ENCODE peak calls at places on chromosomes 13 and 19, in ten cellular contexts. U is mammary epithelial cell; X is GM23248; N is heart left ventricle; K is transverse colon; W is body of pancreas; L is fibroblast of lung; E is cardiac muscle cell; H is A549; P is CD8-positive, alpha-beta memory T cell. I is an unnamed sample. For H3K9me3, the result is how much of the 10 kb centered on the place peaks cover.

GRCh38 chr13:77386880-77387606 is 60.1 kb upstream of the MYCBP2 start:
- DNase-seq in X (peak), U (no peak), H (peak), K (no peak), P (no peak), E (peak), N (no peak), W (no peak), L (peak), I (no peak)

GRCh38 chr13:51451467-51452390 is 1.1 kb downstream of the INTS6 start:
- DNase-seq in U (peak), H (peak), X (peak), L (peak), P (peak), K (peak), E (peak), W (peak), N (peak), I (peak)

GRCh38 chr13:48675247-48675646 is 21.5 kb downstream of the CYSLTR2 start:
- DNase-seq in H (no peak), E (no peak), N (no peak), L (no peak), K (no peak), W (no peak), X (no peak), U (no peak), P (no peak), I (no peak)

GRCh38 chr19:19534556-19535265 is 3.4 kb upstream of the CILP2 start:
- DNase-seq in E (no peak), L (no peak), X (no peak), H (no peak), W (no peak), P (no peak), K (no peak), N (no peak), U (no peak), I (no peak)

GRCh38 chr13:67086260-67086659 is 143.9 kb downstream of the PCDH9 start:
- DNase-seq in U (no peak), W (no peak), N (no peak), H (peak), E (no peak), K (no peak), L (no peak), X (no peak), P (no peak), I (no peak)

GRCh38 chr13:24261566-24261965 is 47.8 kb upstream of the C1QTNF9 start:
- DNase-seq in X (no peak), P (peak), N (no peak), L (no peak), K (no peak), W (no peak), H (no peak), U (no peak), E (no peak), I (peak)

GRCh38 chr13:47632311-47632710 is 368.8 kb downstream of the SUCLA2 start:
- DNase-seq in L (no peak), X (no peak), P (no peak), E (no peak), W (no peak), U (no peak), K (no peak), N (no peak), H (no peak), I (no peak)

GRCh38 chr13:100541882-100542545 is 46.6 kb downstream of the GGACT start:
- DNase-seq in X (no peak), L (no peak), W (no peak), P (no peak), U (peak), H (no peak), K (no peak), N (no peak), E (no peak), I (no peak)

GRCh38 chr19:20660473-20660872 is 898 bp downstream of the ZNF626 start:
- DNase-seq in P (no peak), H (no peak), K (no peak), X (no peak), N (no peak), W (no peak), U (peak), L (peak), E (peak), I (no peak)

GRCh38 chr19:56966225-56966696 is 125.7 kb upstream of the PEG3 start:
- DNase-seq in H (no peak), K (no peak), P (no peak), W (no peak), E (no peak), N (no peak), L (no peak), U (no peak), X (no peak), I (no peak)

GRCh38 chr19:35208121-35208520 is 20.4 kb downstream of the FAM187B start:
- DNase-seq in N (no peak), U (no peak), E (no peak), X (no peak), H (no peak), K (no peak), L (no peak), P (no peak), W (no peak), I (no peak)

GRCh38 chr13:24899601-24900000 is 135.6 kb downstream of the RNF17 start:
- DNase-seq in P (no peak), H (no peak), N (no peak), L (no peak), E (no peak), W (no peak), X (no peak), K (no peak), U (no peak), I (no peak)

GRCh38 chr19:31316201-31316951 is 32.9 kb downstream of the TSHZ3 start:
- DNase-seq in K (peak), P (no peak), N (no peak), E (peak), L (peak), W (peak), U (no peak), X (peak), H (no peak), I (no peak)

GRCh38 chr19:664913-665443 is 2.0 kb upstream of the RNF126 start:
- DNase-seq in W (peak), E (peak), H (peak), U (peak), K (peak), P (peak), L (peak), N (peak), X (peak), I (peak)

GRCh38 chr19:35436477-35437141 is 11.4 kb upstream of the FFAR2 start:
- DNase-seq in N (no peak), U (peak), K (peak), E (peak), H (peak), X (peak), L (peak), P (no peak), W (peak), I (peak)

GRCh38 chr19:1384478-1385110 is 887 bp downstream of the NDUFS7 start:
- DNase-seq in U (no peak), H (no peak), W (no peak), K (no peak), L (no peak), E (no peak), X (peak), P (no peak), N (no peak), I (no peak)

GRCh38 chr19:17553256-17553655 is 2.2 kb upstream of the COLGALT1 start:
- DNase-seq in P (no peak), H (no peak), E (peak), W (peak), K (peak), X (peak), U (peak), L (peak), N (peak), I (no peak)

GRCh38 chr19:15251749-15252397 is 19.6 kb upstream of the EPHX3 start:
- DNase-seq in X (peak), P (no peak), W (peak), K (peak), N (peak), L (peak), U (peak), H (peak), E (peak), I (no peak)

GRCh38 chr13:38814331-38814730 is 127.5 kb downstream of the FREM2 start:
- DNase-seq in W (peak), N (no peak), K (peak), U (peak), E (no peak), P (no peak), L (no peak), H (no peak), X (no peak), I (no peak)

GRCh38 chr19:9370747-9371619 is 8.2 kb downstream of the ZNF177 start:
- DNase-seq in E (no peak), H (no peak), L (no peak), N (no peak), U (no peak), P (no peak), K (no peak), X (no peak), W (no peak), I (no peak)
- H3K9me3 ChIP-seq in E (under half), H (under half), L (under half), N (half or more), U (under half), P (under half), K (half or more), X (under half), W (half or more), I (under half)

DNA sequence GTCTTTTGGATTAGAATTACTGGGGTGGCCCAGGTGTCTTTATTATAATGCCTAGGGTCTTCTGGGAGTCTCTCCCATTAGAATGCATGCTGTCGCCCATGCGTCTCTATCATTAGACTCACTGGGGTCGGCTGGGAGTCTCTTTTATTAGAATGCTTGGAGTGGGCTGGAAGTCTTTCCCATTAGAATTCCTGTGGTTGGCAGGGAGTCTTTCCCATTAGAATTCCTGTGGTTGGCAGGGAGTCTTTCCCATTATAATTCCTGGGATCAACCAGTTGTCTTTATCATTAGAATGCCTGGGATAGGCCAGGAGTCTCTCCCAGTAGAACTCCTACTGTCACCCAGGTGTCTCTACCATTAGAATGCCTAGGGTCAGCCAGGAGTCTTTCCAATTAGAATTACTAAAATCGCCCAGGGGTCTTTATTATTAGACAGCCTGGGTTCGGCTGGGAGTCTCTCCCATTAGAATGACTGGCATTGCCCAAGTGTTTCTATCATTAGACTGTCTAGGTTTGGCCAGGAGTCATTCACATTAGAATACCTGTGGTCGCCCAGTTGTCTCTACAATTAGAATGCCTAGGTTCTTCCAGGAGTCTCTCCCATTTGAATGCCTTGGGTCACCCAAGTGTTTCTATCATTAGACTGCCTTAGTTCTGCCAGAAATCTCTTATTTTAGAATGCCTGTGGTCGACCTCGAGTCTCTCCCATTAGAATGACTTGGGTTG is 1558.5 kb downstream of the UQCRFS1 start:
- DNase-seq in X (no peak), N (no peak), P (no peak), W (no peak), L (no peak), H (no peak), E (no peak), K (no peak), U (no peak), I (no peak)
- H3K9me3 ChIP-seq in X (under half), N (under half), P (under half), W (under half), L (under half), H (under half), E (under half), K (under half), U (under half), I (under half)

GRCh38 chr19:27872370-27872769 is 1340.6 kb downstream of the UQCRFS1 start:
- DNase-seq in N (no peak), W (no peak), P (no peak), L (no peak), X (no peak), H (no peak), K (no peak), E (no peak), U (no peak), I (no peak)

GRCh38 chr19:27881213-27881612 is 1331.7 kb downstream of the UQCRFS1 start:
- DNase-seq in H (no peak), U (no peak), N (no peak), W (no peak), X (no peak), E (no peak), P (no peak), L (no peak), K (no peak), I (no peak)

DNA sequence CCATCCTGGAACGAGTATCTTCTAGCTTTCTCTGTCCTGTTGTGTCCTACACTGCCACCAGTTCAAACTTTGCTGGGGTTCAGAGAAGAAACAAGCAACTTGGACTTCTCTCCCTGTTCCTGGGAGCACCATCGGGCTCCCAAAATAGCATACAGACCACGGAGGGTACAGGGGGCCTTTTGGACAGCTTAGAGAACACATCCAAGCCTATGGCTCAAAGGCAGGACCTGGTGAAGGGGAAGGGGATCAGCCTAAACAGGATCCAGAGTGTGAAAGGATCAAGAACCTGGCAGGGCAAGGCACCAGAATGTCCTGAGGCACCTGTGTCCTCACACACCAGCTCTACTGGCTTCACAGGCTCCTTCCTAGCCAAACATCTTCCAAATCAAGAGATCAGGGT is 1336.5 kb downstream of the UQCRFS1 start:
- DNase-seq in W (no peak), L (no peak), E (no peak), K (no peak), N (no peak), P (no peak), H (no peak), X (no peak), U (no peak), I (no peak)
- H3K9me3 ChIP-seq in W (under half), L (under half), E (under half), K (under half), N (under half), P (under half), H (under half), X (under half), U (under half), I (under half)

DNA sequence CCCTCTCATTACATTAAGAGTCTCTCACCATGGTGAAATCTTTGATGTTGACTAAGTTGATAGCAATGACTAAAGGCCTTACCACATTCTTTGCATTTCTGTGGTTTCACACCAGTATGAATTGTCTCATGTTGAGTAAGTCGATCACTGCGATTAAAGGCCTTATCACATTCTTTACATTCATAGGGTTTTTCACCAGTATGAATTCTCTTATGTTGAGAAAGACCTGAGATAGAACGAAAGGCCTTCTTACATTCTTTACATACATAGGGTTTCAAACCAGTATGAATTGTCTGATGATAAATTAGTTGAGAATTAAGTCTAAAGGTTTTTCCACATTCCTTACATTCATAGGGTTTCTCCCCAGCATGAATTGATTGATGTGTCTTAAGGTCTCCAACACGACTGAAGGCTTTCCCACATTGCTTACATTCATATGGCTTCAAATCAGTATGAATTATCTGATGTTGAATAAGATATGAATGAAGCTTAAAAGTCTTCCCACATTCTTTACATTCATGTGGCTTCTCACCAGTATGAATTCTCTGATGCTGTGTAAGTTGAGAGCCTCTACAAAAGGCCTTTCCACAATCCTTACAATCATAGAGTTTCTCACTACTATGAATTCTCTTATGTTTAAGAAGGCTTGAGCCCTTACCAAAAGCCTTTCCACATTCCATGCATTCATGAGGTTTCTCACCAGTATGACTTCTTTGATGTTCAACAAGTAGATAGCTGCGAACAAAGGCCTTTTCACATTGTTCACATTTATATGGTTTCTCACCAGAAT is 45.6 kb downstream of the ZNF283 start:
- DNase-seq in N (no peak), P (no peak), U (peak), W (no peak), H (peak), L (peak), X (no peak), E (peak), K (no peak), I (no peak)
- H3K9me3 ChIP-seq in N (half or more), P (under half), U (under half), W (under half), H (half or more), L (under half), X (under half), E (under half), K (half or more), I (under half)

GRCh38 chr19:14054099-14054498 is 7.8 kb downstream of the PALM3 start:
- DNase-seq in P (no peak), H (no peak), W (no peak), E (no peak), N (no peak), U (no peak), X (no peak), L (no peak), K (no peak), I (no peak)

GRCh38 chr19:14052470-14052869 is 9.4 kb downstream of the PALM3 start:
- DNase-seq in L (no peak), E (no peak), W (no peak), K (no peak), N (no peak), U (no peak), P (no peak), H (no peak), X (no peak), I (no peak)

GRCh38 chr19:14053500-14053899 is 8.4 kb downstream of the PALM3 start:
- DNase-seq in H (no peak), W (no peak), E (no peak), U (no peak), N (no peak), K (no peak), P (no peak), X (no peak), L (no peak), I (no peak)

GRCh38 chr19:14051980-14052379 is 9.9 kb downstream of the PALM3 start:
- DNase-seq in H (no peak), K (no peak), N (no peak), X (no peak), L (no peak), U (no peak), P (no peak), W (no peak), E (no peak), I (no peak)

DNA sequence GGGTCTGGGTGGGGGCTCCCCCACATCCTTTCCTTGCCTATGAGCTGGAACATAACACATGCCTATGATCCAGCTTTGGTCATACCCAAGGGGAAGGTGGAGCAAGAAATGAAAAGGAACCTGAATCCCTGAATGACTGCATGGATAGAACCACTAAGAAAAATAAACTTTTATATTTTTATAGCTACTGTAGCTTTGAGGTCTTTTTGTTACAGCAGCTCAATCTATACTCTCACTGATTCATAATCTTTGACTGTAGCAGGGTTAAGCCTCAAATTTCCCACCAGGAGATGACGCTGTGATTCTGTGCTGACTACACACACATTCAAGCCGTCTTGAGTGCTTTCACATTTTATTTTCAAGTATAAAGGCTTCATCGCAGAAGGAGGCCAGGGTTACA is 8.8 kb downstream of the PALM3 start:
- DNase-seq in U (no peak), E (no peak), N (no peak), X (no peak), H (no peak), K (no peak), L (no peak), P (no peak), W (no peak), I (no peak)
- H3K9me3 ChIP-seq in U (under half), E (under half), N (under half), X (under half), H (under half), K (under half), L (under half), P (under half), W (under half), I (under half)

GRCh38 chr19:6877766-6878165 is 9.6 kb upstream of the ADGRE1 start:
- DNase-seq in P (no peak), L (no peak), N (no peak), X (no peak), K (no peak), E (no peak), U (no peak), H (no peak), W (no peak), I (no peak)

GRCh38 chr19:6873708-6874431 is 13.5 kb upstream of the ADGRE1 start:
- DNase-seq in H (no peak), N (no peak), L (no peak), K (peak), P (no peak), X (no peak), U (no peak), E (no peak), W (no peak), I (no peak)

GRCh38 chr19:6876790-6877189 is 10.6 kb upstream of the ADGRE1 start:
- DNase-seq in W (no peak), K (no peak), E (no peak), H (no peak), U (no peak), N (no peak), L (no peak), X (no peak), P (no peak), I (no peak)

DNA sequence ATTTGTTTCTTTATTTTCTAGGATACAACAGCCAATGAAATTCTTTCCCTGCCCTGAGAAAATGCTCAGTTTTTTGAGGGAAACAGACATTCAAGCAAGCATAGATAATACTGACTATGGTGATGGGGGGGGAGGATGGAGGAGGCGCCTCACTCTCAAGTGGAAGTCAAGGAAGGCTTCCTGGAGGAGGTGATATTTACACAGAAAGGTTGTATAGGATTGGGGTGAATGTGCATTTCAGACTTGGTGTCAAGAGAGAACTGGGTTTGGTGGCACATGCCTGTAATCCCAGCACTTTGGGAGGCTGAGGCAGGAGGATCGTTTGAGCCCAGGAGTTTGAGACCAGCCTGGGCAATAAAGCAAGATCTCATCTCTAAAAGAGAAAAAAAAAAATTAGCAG is 12.2 kb upstream of the ADGRE1 start:
- DNase-seq in N (no peak), L (no peak), W (no peak), H (no peak), U (no peak), K (no peak), P (no peak), X (no peak), E (no peak), I (no peak)
- H3K9me3 ChIP-seq in N (under half), L (under half), W (under half), H (under half), U (under half), K (under half), P (under half), X (under half), E (under half), I (under half)

I was measured in CD8-positive, alpha-beta T cell.